ENCODE peak calls at places on chromosomes 5 and 9, in four cellular contexts. Q is GM23338, V is M059J, Z is aorta. Y is an unnamed sample.

GRCh38 chr5:135511858-135512257 is 23.9 kb downstream of the NEUROG1 start:
- DNase-seq in Q (no peak), V (no peak), Z (no peak), Y (no peak)

GRCh38 chr5:149216515-149216914 is 55.1 kb upstream of the AFAP1L1 start:
- DNase-seq in Q (no peak), V (no peak), Z (no peak), Y (no peak)

GRCh38 chr5:146796144-146796543 is 82.4 kb downstream of the PPP2R2B start:
- DNase-seq in Q (no peak), V (no peak), Z (no peak), Y (no peak)

GRCh38 chr9:38373679-38374078 is 18.8 kb upstream of the ALDH1B1 start:
- DNase-seq in Q (no peak), V (no peak), Z (no peak), Y (no peak)

GRCh38 chr5:7904170-7904569 is 35.2 kb downstream of the MTRR start:
- DNase-seq in Q (no peak), V (peak), Z (no peak), Y (peak)

GRCh38 chr5:54760182-54760935 is 225.0 kb downstream of the ESM1 start:
- DNase-seq in Q (no peak), V (no peak), Z (no peak), Y (peak)

GRCh38 chr9:98575379-98576346 is 133.1 kb downstream of the GABBR2 start:
- DNase-seq in Q (no peak), V (peak), Z (no peak), Y (peak)

GRCh38 chr5:6868170-6868569 is 154.9 kb downstream of the TENT4A start:
- DNase-seq in Q (no peak), V (no peak), Z (no peak), Y (no peak)

GRCh38 chr9:93107825-93108161 is 11.8 kb downstream of the CARD19 start:
- DNase-seq in Q (no peak), V (no peak), Z (no peak), Y (no peak)

GRCh38 chr9:38263534-38263933 is 129.0 kb upstream of the ALDH1B1 start:
- DNase-seq in Q (peak), V (peak), Z (no peak), Y (peak)

GRCh38 chr9:16267336-16268036 is 603.0 kb downstream of the BNC2 start:
- DNase-seq in Q (no peak), V (peak), Z (no peak), Y (peak)

GRCh38 chr9:8348756-8349155 is 549.2 kb upstream of the DMAC1 start:
- DNase-seq in Q (no peak), V (no peak), Z (no peak), Y (no peak)

GRCh38 chr5:112710896-112711295 is 26.8 kb upstream of the APC start:
- DNase-seq in Q (no peak), V (no peak), Z (no peak), Y (no peak)

GRCh38 chr5:125311743-125312142 is 565.3 kb upstream of the ZNF608 start:
- DNase-seq in Q (no peak), V (peak), Z (no peak), Y (peak)

GRCh38 chr9:122065923-122066629 is 27.0 kb downstream of the TTLL11 start:
- DNase-seq in Q (no peak), V (no peak), Z (no peak), Y (no peak)

GRCh38 chr9:8101607-8102006 is 302.0 kb upstream of the DMAC1 start:
- DNase-seq in Q (no peak), V (no peak), Z (no peak), Y (no peak)

GRCh38 chr9:17116400-17116837 is 18.4 kb upstream of the CNTLN start:
- DNase-seq in Q (peak), V (peak), Z (no peak), Y (no peak)

GRCh38 chr5:14872070-14872989 is 752 bp upstream of the ANKH start:
- DNase-seq in Q (peak), V (peak), Z (peak), Y (peak)

GRCh38 chr9:88319936-88320747 is 68.1 kb upstream of the SPIN1 start:
- DNase-seq in Q (no peak), V (peak), Z (no peak), Y (no peak)

GRCh38 chr9:36074870-36075532 is 38.3 kb downstream of the RECK start:
- DNase-seq in Q (no peak), V (peak), Z (peak), Y (peak)

GRCh38 chr9:101093620-101094019 is 65.1 kb downstream of the PLPPR1 start:
- DNase-seq in Q (no peak), V (peak), Z (no peak), Y (no peak)

GRCh38 chr9:78620764-78621163 is 323.8 kb downstream of the PSAT1 start:
- DNase-seq in Q (no peak), V (peak), Z (no peak), Y (peak)

GRCh38 chr5:15634771-15635347 is 134.9 kb downstream of the FBXL7 start:
- DNase-seq in Q (no peak), V (no peak), Z (no peak), Y (no peak)

GRCh38 chr5:136036293-136036911 is 7.6 kb downstream of the TGFBI start:
- DNase-seq in Q (no peak), V (peak), Z (peak), Y (no peak)

GRCh38 chr5:173532689-173533250 is 83.7 kb downstream of the BOD1 start:
- DNase-seq in Q (no peak), V (no peak), Z (no peak), Y (no peak)

GRCh38 chr5:88940712-88941111 is 57.7 kb upstream of the MEF2C start:
- DNase-seq in Q (no peak), V (no peak), Z (no peak), Y (no peak)

GRCh38 chr5:172106511-172107356 is 81.3 kb downstream of the STK10 start:
- DNase-seq in Q (peak), V (peak), Z (no peak), Y (peak)

GRCh38 chr5:134177197-134178171 is 734 bp upstream of the SKP1 start:
- DNase-seq in Q (peak), V (peak), Z (no peak), Y (peak)

GRCh38 chr5:84290161-84290560 is 94.5 kb downstream of the EDIL3 start:
- DNase-seq in Q (no peak), V (peak), Z (no peak), Y (peak)

GRCh38 chr5:38765461-38765861 is 80.4 kb upstream of the OSMR start:
- DNase-seq in Q (no peak), V (peak), Z (no peak), Y (no peak)

GRCh38 chr9:124216474-124217176 is 41.1 kb upstream of the NEK6 start:
- DNase-seq in Q (no peak), V (no peak), Z (peak), Y (no peak)

GRCh38 chr9:129160712-129161533 is 17.1 kb downstream of the IER5L start:
- DNase-seq in Q (no peak), V (peak), Z (no peak), Y (no peak)

GRCh38 chr5:5751987-5752386 is 329.5 kb downstream of the ICE1 start:
- DNase-seq in Q (no peak), V (no peak), Z (no peak), Y (no peak)

GRCh38 chr9:100111235-100111634 is 12.2 kb downstream of the INVS start:
- DNase-seq in Q (no peak), V (peak), Z (peak), Y (peak)

GRCh38 chr9:133737071-133737773 is 930 bp downstream of the SARDH start:
- DNase-seq in Q (no peak), V (no peak), Z (no peak), Y (no peak)

GRCh38 chr9:124839612-124840299 is 13.5 kb upstream of the WDR38 start:
- DNase-seq in Q (peak), V (peak), Z (no peak), Y (peak)

GRCh38 chr9:137784046-137784445 is 93.5 kb upstream of the CACNA1B start:
- DNase-seq in Q (peak), V (no peak), Z (no peak), Y (no peak)

GRCh38 chr9:93674580-93675335 is 98.4 kb downstream of the PHF2 start:
- DNase-seq in Q (no peak), V (no peak), Z (peak), Y (no peak)

GRCh38 chr5:119082691-119083090 is 11.8 kb downstream of the DMXL1 start:
- DNase-seq in Q (no peak), V (no peak), Z (no peak), Y (no peak)

Y was measured in Daoy.